ENCODE peak calls at places on chromosome 20, in six cellular contexts. A is WTC11; C is endothelial cell of umbilical vein; W is IMR-90; G is GM04504; E is activated T-cell treated with anti-CD3 and anti-CD28 coated beads, Interleukin-2, amount 50 U/mL, for 72 hours. U is an unnamed sample.

GRCh38 chr20:36246410-36246809 is 10.1 kb downstream of the AAR2 start:
- DNase-seq in A (no peak), C (no peak), W (no peak), G (no peak), E (no peak), U (no peak)

GRCh38 chr20:62985089-62985778 is 21.5 kb downstream of the BHLHE23 start:
- DNase-seq in A (no peak), C (no peak), W (no peak), G (no peak), E (no peak), U (no peak)

GRCh38 chr20:18390201-18390600 is 76.6 kb downstream of the DZANK1 start:
- DNase-seq in A (no peak), C (peak; percentile 43), W (no peak), G (no peak), E (no peak), U (no peak)

GRCh38 chr20:9331707-9332435 is 182.5 kb upstream of the LAMP5 start:
- DNase-seq in A (no peak), C (no peak), W (no peak), G (no peak), E (no peak), U (no peak)

GRCh38 chr20:35174458-35175216 is 2.8 kb downstream of the PROCR start:
- DNase-seq in A (peak; percentile 80), C (peak; percentile 48), W (no peak), G (no peak), E (no peak), U (no peak)

GRCh38 chr20:25077610-25078169 is 4.3 kb downstream of the VSX1 start:
- DNase-seq in A (peak; percentile 48), C (no peak), W (peak; percentile 6), G (no peak), E (peak; percentile 18), U (no peak)

GRCh38 chr20:1003920-1004697 is 2.0 kb upstream of the RSPO4 start:
- DNase-seq in A (no peak), C (no peak), W (no peak), G (no peak), E (no peak), U (no peak)

GRCh38 chr20:64065973-64066341 is 3.0 kb downstream of the TCEA2 start:
- DNase-seq in A (peak; percentile 47), C (no peak), W (peak; percentile 78), G (peak; percentile 59), E (peak; percentile 84), U (peak; percentile 52)

GRCh38 chr20:17936791-17937687 is 31.6 kb downstream of the SNX5 start:
- DNase-seq in A (no peak), C (peak; percentile 79), W (peak; percentile 81), G (no peak), E (no peak), U (no peak)

GRCh38 chr20:31719644-31720485 is 2.8 kb downstream of the BCL2L1 start:
- DNase-seq in A (peak; percentile 52), C (no peak), W (no peak), G (no peak), E (no peak), U (no peak)

GRCh38 chr20:364905-365794 is 15.4 kb upstream of the TRIB3 start:
- DNase-seq in A (no peak), C (no peak), W (peak; percentile 51), G (no peak), E (peak; percentile 31), U (no peak)

GRCh38 chr20:59994697-59995122 is 36.5 kb downstream of the CDH26 start:
- DNase-seq in A (peak; percentile 78), C (no peak), W (peak; percentile 20), G (no peak), E (no peak), U (no peak)

GRCh38 chr20:9214676-9215075 is 145.8 kb downstream of the PLCB4 start:
- DNase-seq in A (no peak), C (no peak), W (peak; percentile 95), G (peak; percentile 93), E (no peak), U (no peak)